ENCODE peak calls at places on chromosomes 1 and 21, in five cellular contexts. One of them, this sample, is unnamed.

GRCh38 chr1:216531308-216532239 is 108.3 kb upstream of the USH2A start:
- DNase-seq in GM06990: no peak
- DNase-seq in AG04449: no peak
- DNase-seq in foreskin fibroblast: peak; percentile 43
- DNase-seq in dorsolateral prefrontal cortex: no peak
- DNase-seq in this sample: no peak

GRCh38 chr1:237953238-237953637 is 62.5 kb upstream of the ZP4 start:
- DNase-seq in GM06990: no peak
- DNase-seq in AG04449: no peak
- DNase-seq in foreskin fibroblast: no peak
- DNase-seq in dorsolateral prefrontal cortex: no peak
- DNase-seq in this sample: no peak

GRCh38 chr1:51301844-51302162 is 28.6 kb downstream of the TTC39A start:
- DNase-seq in GM06990: no peak
- DNase-seq in AG04449: no peak
- DNase-seq in foreskin fibroblast: no peak
- DNase-seq in dorsolateral prefrontal cortex: no peak
- DNase-seq in this sample: no peak

GRCh38 chr1:156705918-156706646 is 699 bp upstream of the CRABP2 start:
- DNase-seq in GM06990: peak; percentile 63
- DNase-seq in AG04449: no peak
- DNase-seq in foreskin fibroblast: peak; percentile 89
- DNase-seq in dorsolateral prefrontal cortex: peak; percentile 51
- DNase-seq in this sample: no peak

GRCh38 chr21:46355161-46356004 is 31.4 kb downstream of the PCNT start:
- DNase-seq in GM06990: no peak
- DNase-seq in AG04449: no peak
- DNase-seq in foreskin fibroblast: no peak
- DNase-seq in dorsolateral prefrontal cortex: no peak
- DNase-seq in this sample: no peak

GRCh38 chr1:164625004-164625617 is 66.1 kb downstream of the PBX1 start:
- DNase-seq in GM06990: no peak
- DNase-seq in AG04449: no peak
- DNase-seq in foreskin fibroblast: peak; percentile 55
- DNase-seq in dorsolateral prefrontal cortex: no peak
- DNase-seq in this sample: no peak

GRCh38 chr1:157472302-157472701 is 80.0 kb downstream of the FCRL5 start:
- DNase-seq in GM06990: no peak
- DNase-seq in AG04449: no peak
- DNase-seq in foreskin fibroblast: no peak
- DNase-seq in dorsolateral prefrontal cortex: no peak
- DNase-seq in this sample: no peak

GRCh38 chr1:207421078-207421477 is 33.0 kb upstream of the CR2 start:
- DNase-seq in GM06990: no peak
- DNase-seq in AG04449: no peak
- DNase-seq in foreskin fibroblast: no peak
- DNase-seq in dorsolateral prefrontal cortex: no peak
- DNase-seq in this sample: no peak

GRCh38 chr1:28002600-28002999 is 42.8 kb downstream of the XKR8 start:
- DNase-seq in GM06990: no peak
- DNase-seq in AG04449: no peak
- DNase-seq in foreskin fibroblast: no peak
- DNase-seq in dorsolateral prefrontal cortex: no peak
- DNase-seq in this sample: no peak

GRCh38 chr1:15975358-15975804 is 520 bp downstream of the ZBTB17 start:
- DNase-seq in GM06990: peak; percentile 86
- DNase-seq in AG04449: no peak
- DNase-seq in foreskin fibroblast: peak; percentile 83
- DNase-seq in dorsolateral prefrontal cortex: peak; percentile 69
- DNase-seq in this sample: no peak

GRCh38 chr1:117589531-117589930 is 16.3 kb upstream of the TENT5C start:
- DNase-seq in GM06990: no peak
- DNase-seq in AG04449: no peak
- DNase-seq in foreskin fibroblast: no peak
- DNase-seq in dorsolateral prefrontal cortex: no peak
- DNase-seq in this sample: no peak

DNA sequence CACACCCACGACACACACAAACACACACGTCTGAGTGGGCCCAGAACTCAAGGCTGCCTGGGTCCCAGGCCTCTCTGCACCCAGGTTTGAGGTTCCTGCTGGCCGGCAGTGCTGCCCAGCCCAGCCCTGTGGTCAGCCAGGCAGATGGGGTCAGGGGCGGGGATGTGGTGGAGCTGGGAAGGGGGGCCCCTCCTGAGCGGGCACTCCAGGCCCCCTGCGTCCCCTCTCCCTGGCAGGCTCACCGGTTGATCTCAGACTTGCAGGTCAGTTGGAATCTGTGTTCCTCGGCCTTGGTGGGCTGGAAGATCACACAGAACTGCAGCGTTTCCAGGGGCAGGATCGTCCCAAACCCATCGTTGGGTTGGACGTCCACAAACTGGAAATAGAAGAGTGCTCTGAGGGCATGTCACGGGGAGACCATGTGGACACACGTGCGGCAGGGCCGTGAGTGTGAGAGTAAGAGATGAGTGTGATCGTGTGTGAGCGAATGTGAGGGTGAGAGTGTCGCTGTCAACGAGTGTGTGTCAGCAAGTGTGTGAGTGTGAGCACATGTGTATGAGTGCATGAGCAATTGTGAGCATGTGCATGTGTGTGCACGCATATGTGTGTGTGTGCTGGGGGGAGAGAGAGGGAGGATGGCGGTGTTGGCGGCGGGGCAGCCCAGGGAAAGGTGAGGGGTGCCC is 19.7 kb upstream of the TMEM52 start:
- DNase-seq in GM06990: no peak
- DNase-seq in AG04449: no peak
- DNase-seq in foreskin fibroblast: no peak
- DNase-seq in dorsolateral prefrontal cortex: no peak
- DNase-seq in this sample: no peak
- TF ChIP-seq CTCF in GM06990: no peak
- TF ChIP-seq CTCF in AG04449: no peak
- TF ChIP-seq CTCF in foreskin fibroblast: no peak
- TF ChIP-seq CTCF in dorsolateral prefrontal cortex: no peak
- TF ChIP-seq CTCF in this sample: no peak

DNA sequence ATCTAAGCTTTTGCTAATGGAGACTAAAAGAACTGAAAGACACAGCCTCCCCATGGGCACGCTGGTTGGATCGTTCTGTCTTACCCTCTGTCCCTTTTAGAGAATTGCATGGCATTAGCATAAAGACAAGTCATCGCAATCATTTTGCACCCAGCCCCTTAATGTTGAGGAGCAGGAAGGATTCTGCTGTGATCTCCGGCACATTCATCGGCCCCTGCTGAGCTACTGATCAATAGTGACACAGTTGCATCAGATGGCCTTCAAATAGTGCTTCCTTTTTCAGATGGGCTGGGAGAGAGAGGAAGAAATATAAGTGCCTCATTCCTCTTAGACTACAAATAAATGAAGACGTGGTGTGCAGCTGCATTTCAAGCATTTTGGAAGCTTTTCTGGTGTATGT is 75.4 kb downstream of the NOS1AP start:
- DNase-seq in GM06990: no peak
- DNase-seq in AG04449: no peak
- DNase-seq in foreskin fibroblast: no peak
- DNase-seq in dorsolateral prefrontal cortex: no peak
- DNase-seq in this sample: no peak
- H3K4me3 ChIP-seq in GM06990: no peak overlapping the region
- H3K4me3 ChIP-seq in AG04449: no peak overlapping the region
- H3K4me3 ChIP-seq in foreskin fibroblast: no peak overlapping the region
- H3K4me3 ChIP-seq in dorsolateral prefrontal cortex: no peak overlapping the region
- H3K4me3 ChIP-seq in this sample: no peak overlapping the region

DNA sequence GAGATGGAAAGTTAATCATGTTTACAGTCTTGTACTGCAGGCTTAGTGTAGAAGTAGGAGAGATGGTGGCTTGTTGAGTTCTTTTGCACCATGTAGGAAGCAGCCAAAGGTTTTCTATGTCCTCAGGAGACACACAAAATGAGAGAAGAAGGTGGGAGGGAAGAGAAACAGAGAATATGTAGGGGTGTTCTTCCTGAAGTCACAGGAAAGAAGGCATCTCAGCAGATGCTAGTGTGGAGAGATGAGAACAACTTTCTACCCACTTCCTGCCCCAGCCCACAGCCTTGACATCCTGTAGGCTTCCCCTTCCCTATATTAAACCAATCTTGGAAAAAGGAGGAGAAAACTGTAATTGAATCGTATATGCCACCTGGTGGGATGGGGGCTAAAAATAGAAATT is 217.0 kb downstream of the S1PR1 start:
- DNase-seq in GM06990: no peak
- DNase-seq in AG04449: no peak
- DNase-seq in foreskin fibroblast: no peak
- DNase-seq in dorsolateral prefrontal cortex: no peak
- DNase-seq in this sample: no peak
- TF ChIP-seq CTCF in GM06990: no peak
- TF ChIP-seq CTCF in AG04449: no peak
- TF ChIP-seq CTCF in foreskin fibroblast: no peak
- TF ChIP-seq CTCF in dorsolateral prefrontal cortex: no peak
- TF ChIP-seq CTCF in this sample: no peak

GRCh38 chr1:234970731-234971476 is 157.7 kb downstream of the TOMM20 start:
- DNase-seq in GM06990: no peak
- DNase-seq in AG04449: peak; percentile 97
- DNase-seq in foreskin fibroblast: peak; percentile 96
- DNase-seq in dorsolateral prefrontal cortex: peak; percentile 59
- DNase-seq in this sample: peak; percentile 76

GRCh38 chr1:234969630-234970370 is 158.8 kb downstream of the TOMM20 start:
- DNase-seq in GM06990: no peak
- DNase-seq in AG04449: no peak
- DNase-seq in foreskin fibroblast: peak; percentile 87
- DNase-seq in dorsolateral prefrontal cortex: peak; percentile 74
- DNase-seq in this sample: peak; percentile 34

GRCh38 chr1:234971586-234972297 is 156.9 kb downstream of the TOMM20 start:
- DNase-seq in GM06990: peak; percentile 69
- DNase-seq in AG04449: no peak
- DNase-seq in foreskin fibroblast: no peak
- DNase-seq in dorsolateral prefrontal cortex: no peak
- DNase-seq in this sample: no peak

GRCh38 chr1:234969011-234969441 is 159.6 kb downstream of the TOMM20 start:
- DNase-seq in GM06990: no peak
- DNase-seq in AG04449: no peak
- DNase-seq in foreskin fibroblast: no peak
- DNase-seq in dorsolateral prefrontal cortex: no peak
- DNase-seq in this sample: no peak

GRCh38 chr1:234970371-234970730 is 158.3 kb downstream of the TOMM20 start:
- DNase-seq in GM06990: no peak
- DNase-seq in AG04449: peak; percentile 93
- DNase-seq in foreskin fibroblast: no peak
- DNase-seq in dorsolateral prefrontal cortex: no peak
- DNase-seq in this sample: no peak
- H3K4me3 ChIP-seq in GM06990: no peak overlapping the region
- H3K4me3 ChIP-seq in AG04449: no peak overlapping the region
- H3K4me3 ChIP-seq in foreskin fibroblast: peak overlapping the region; percentile 49
- H3K4me3 ChIP-seq in dorsolateral prefrontal cortex: peak overlapping the region; percentile 42
- H3K4me3 ChIP-seq in this sample: no peak overlapping the region